ENCODE peak calls at places on chromosomes 11 and 22, in five cellular contexts. One of them, this sample, is unnamed.

GRCh38 chr11:11538277-11538960 is 83.4 kb downstream of the GALNT18 start:
- DNase-seq in mucosa of descending colon: no peak
- DNase-seq in cardiac muscle cell: peak; percentile 38
- DNase-seq in tibial nerve: no peak
- DNase-seq in Calu3: no peak
- DNase-seq in this sample: no peak

GRCh38 chr11:117197516-117198456 is 1.4 kb upstream of the TAGLN start:
- DNase-seq in Calu3: peak; percentile 14
- DNase-seq in tibial nerve: no peak
- DNase-seq in mucosa of descending colon: no peak
- DNase-seq in cardiac muscle cell: peak; percentile 60
- DNase-seq in this sample: no peak

GRCh38 chr11:117868088-117868487 is 8.4 kb downstream of the FXYD6 start:
- DNase-seq in mucosa of descending colon: no peak
- DNase-seq in cardiac muscle cell: no peak
- DNase-seq in tibial nerve: no peak
- DNase-seq in Calu3: no peak
- DNase-seq in this sample: no peak

GRCh38 chr11:2260491-2261364 is 9.7 kb downstream of the ASCL2 start:
- DNase-seq in Calu3: no peak
- DNase-seq in mucosa of descending colon: no peak
- DNase-seq in tibial nerve: no peak
- DNase-seq in cardiac muscle cell: no peak
- DNase-seq in this sample: no peak

GRCh38 chr11:67311556-67312082 is 8.3 kb downstream of the SSH3 start:
- DNase-seq in tibial nerve: no peak
- DNase-seq in Calu3: no peak
- DNase-seq in mucosa of descending colon: no peak
- DNase-seq in cardiac muscle cell: no peak
- DNase-seq in this sample: no peak

GRCh38 chr11:128040603-128041002 is 546.8 kb downstream of the ETS1 start:
- DNase-seq in Calu3: no peak
- DNase-seq in tibial nerve: no peak
- DNase-seq in cardiac muscle cell: no peak
- DNase-seq in mucosa of descending colon: no peak
- DNase-seq in this sample: no peak

GRCh38 chr11:103532133-103532788 is 423.0 kb downstream of the DYNC2H1 start:
- DNase-seq in tibial nerve: no peak
- DNase-seq in cardiac muscle cell: no peak
- DNase-seq in Calu3: no peak
- DNase-seq in mucosa of descending colon: no peak
- DNase-seq in this sample: no peak

GRCh38 chr11:132101861-132102260 is 731.4 kb downstream of the NTM start:
- DNase-seq in tibial nerve: no peak
- DNase-seq in Calu3: no peak
- DNase-seq in cardiac muscle cell: no peak
- DNase-seq in mucosa of descending colon: no peak
- DNase-seq in this sample: no peak

GRCh38 chr11:129435499-129436245 is 60.0 kb downstream of the BARX2 start:
- DNase-seq in cardiac muscle cell: no peak
- DNase-seq in mucosa of descending colon: no peak
- DNase-seq in Calu3: peak; percentile 44
- DNase-seq in tibial nerve: no peak
- DNase-seq in this sample: no peak

GRCh38 chr11:64885367-64886286 is 7.2 kb upstream of the EHD1 start:
- DNase-seq in Calu3: no peak
- DNase-seq in cardiac muscle cell: no peak
- DNase-seq in tibial nerve: no peak
- DNase-seq in mucosa of descending colon: no peak
- DNase-seq in this sample: no peak

GRCh38 chr22:49208768-49209252 is 618.9 kb downstream of the BRD1 start:
- DNase-seq in mucosa of descending colon: peak; percentile 12
- DNase-seq in tibial nerve: no peak
- DNase-seq in Calu3: no peak
- DNase-seq in cardiac muscle cell: peak; percentile 71
- DNase-seq in this sample: no peak

GRCh38 chr11:37134637-37135036 is 536.6 kb upstream of the RAG2 start:
- DNase-seq in cardiac muscle cell: no peak
- DNase-seq in mucosa of descending colon: no peak
- DNase-seq in Calu3: no peak
- DNase-seq in tibial nerve: no peak
- DNase-seq in this sample: no peak

GRCh38 chr11:75793966-75794365 is 21.0 kb upstream of the UVRAG start:
- DNase-seq in mucosa of descending colon: no peak
- DNase-seq in cardiac muscle cell: no peak
- DNase-seq in tibial nerve: no peak
- DNase-seq in Calu3: no peak
- DNase-seq in this sample: no peak

GRCh38 chr11:43987384-43988039 is 45.1 kb downstream of the C11orf96 start:
- DNase-seq in Calu3: peak; percentile 41
- DNase-seq in cardiac muscle cell: no peak
- DNase-seq in tibial nerve: peak; percentile 74
- DNase-seq in mucosa of descending colon: peak; percentile 84
- DNase-seq in this sample: peak; percentile 38

GRCh38 chr11:46315033-46315738 is 32.1 kb upstream of the DGKZ start:
- DNase-seq in mucosa of descending colon: no peak
- DNase-seq in tibial nerve: peak; percentile 52
- DNase-seq in Calu3: peak; percentile 78
- DNase-seq in cardiac muscle cell: peak; percentile 85
- DNase-seq in this sample: peak; percentile 76

GRCh38 chr11:10666976-10667892 is 26.3 kb downstream of the IRAG1 start:
- DNase-seq in cardiac muscle cell: no peak
- DNase-seq in Calu3: no peak
- DNase-seq in tibial nerve: no peak
- DNase-seq in mucosa of descending colon: no peak
- DNase-seq in this sample: no peak

GRCh38 chr11:135033545-135033944 is 621.5 kb upstream of the B3GAT1 start:
- DNase-seq in tibial nerve: no peak
- DNase-seq in mucosa of descending colon: no peak
- DNase-seq in Calu3: no peak
- DNase-seq in cardiac muscle cell: peak; percentile 80
- DNase-seq in this sample: no peak

GRCh38 chr11:2517386-2518064 is 72.7 kb downstream of the KCNQ1 start:
- DNase-seq in cardiac muscle cell: no peak
- DNase-seq in tibial nerve: peak; percentile 3
- DNase-seq in mucosa of descending colon: peak; percentile 37
- DNase-seq in Calu3: no peak
- DNase-seq in this sample: no peak

GRCh38 chr11:17581036-17581731 is 34.1 kb downstream of the OTOG start:
- DNase-seq in mucosa of descending colon: no peak
- DNase-seq in tibial nerve: no peak
- DNase-seq in cardiac muscle cell: no peak
- DNase-seq in Calu3: no peak
- DNase-seq in this sample: no peak

GRCh38 chr11:18393581-18394299 is 623 bp upstream of the LDHA start:
- DNase-seq in mucosa of descending colon: no peak
- DNase-seq in tibial nerve: no peak
- DNase-seq in cardiac muscle cell: peak; percentile 19
- DNase-seq in Calu3: no peak
- DNase-seq in this sample: no peak

GRCh38 chr11:94545641-94546470 is 2.1 kb downstream of the FUT4 start:
- DNase-seq in cardiac muscle cell: no peak
- DNase-seq in Calu3: no peak
- DNase-seq in tibial nerve: no peak
- DNase-seq in mucosa of descending colon: no peak
- DNase-seq in this sample: no peak

GRCh38 chr22:20602589-20603164 is 95.3 kb downstream of the MED15 start:
- DNase-seq in Calu3: no peak
- DNase-seq in tibial nerve: no peak
- DNase-seq in cardiac muscle cell: no peak
- DNase-seq in mucosa of descending colon: no peak
- DNase-seq in this sample: no peak

GRCh38 chr11:118438314-118438931 is 2.1 kb downstream of the KMT2A start:
- DNase-seq in mucosa of descending colon: no peak
- DNase-seq in cardiac muscle cell: peak; percentile 74
- DNase-seq in Calu3: peak; percentile 26
- DNase-seq in tibial nerve: no peak
- DNase-seq in this sample: no peak

GRCh38 chr11:57491371-57492061 is 24.0 kb downstream of the SLC43A1 start:
- DNase-seq in mucosa of descending colon: no peak
- DNase-seq in tibial nerve: no peak
- DNase-seq in cardiac muscle cell: peak; percentile 42
- DNase-seq in Calu3: peak; percentile 54
- DNase-seq in this sample: no peak

GRCh38 chr11:69689484-69690319 is 14.1 kb downstream of the FGF19 start:
- DNase-seq in Calu3: no peak
- DNase-seq in tibial nerve: no peak
- DNase-seq in mucosa of descending colon: no peak
- DNase-seq in cardiac muscle cell: no peak
- DNase-seq in this sample: no peak

GRCh38 chr11:62856333-62856910 is 17.0 kb upstream of the WDR74 start:
- DNase-seq in Calu3: no peak
- DNase-seq in cardiac muscle cell: no peak
- DNase-seq in mucosa of descending colon: no peak
- DNase-seq in tibial nerve: no peak
- DNase-seq in this sample: no peak

GRCh38 chr11:79028214-79028613 is 412.6 kb downstream of the TENM4 start:
- DNase-seq in Calu3: no peak
- DNase-seq in mucosa of descending colon: no peak
- DNase-seq in cardiac muscle cell: no peak
- DNase-seq in tibial nerve: no peak
- DNase-seq in this sample: no peak

GRCh38 chr11:23727821-23728220 is 769.0 kb upstream of the LUZP2 start:
- DNase-seq in tibial nerve: no peak
- DNase-seq in cardiac muscle cell: peak; percentile 27
- DNase-seq in mucosa of descending colon: no peak
- DNase-seq in Calu3: peak; percentile 19
- DNase-seq in this sample: no peak

GRCh38 chr11:71933141-71933933 is 4.5 kb downstream of the RNF121 start:
- DNase-seq in Calu3: no peak
- DNase-seq in mucosa of descending colon: no peak
- DNase-seq in tibial nerve: no peak
- DNase-seq in cardiac muscle cell: no peak
- DNase-seq in this sample: no peak

GRCh38 chr11:94946812-94947211 is 26.5 kb downstream of the CWC15 start:
- DNase-seq in cardiac muscle cell: no peak
- DNase-seq in Calu3: no peak
- DNase-seq in tibial nerve: no peak
- DNase-seq in mucosa of descending colon: no peak
- DNase-seq in this sample: no peak

GRCh38 chr22:23503736-23504440 is 76.2 kb downstream of the IGLL1 start:
- DNase-seq in cardiac muscle cell: no peak
- DNase-seq in mucosa of descending colon: no peak
- DNase-seq in tibial nerve: no peak
- DNase-seq in Calu3: no peak
- DNase-seq in this sample: no peak

GRCh38 chr11:11993814-11994213 is 14.6 kb downstream of the DKK3 start:
- DNase-seq in cardiac muscle cell: no peak
- DNase-seq in tibial nerve: no peak
- DNase-seq in mucosa of descending colon: no peak
- DNase-seq in Calu3: peak; percentile 40
- DNase-seq in this sample: no peak

GRCh38 chr11:80720295-80720694 is 1279.5 kb upstream of the TENM4 start:
- DNase-seq in tibial nerve: no peak
- DNase-seq in Calu3: no peak
- DNase-seq in cardiac muscle cell: no peak
- DNase-seq in mucosa of descending colon: no peak
- DNase-seq in this sample: no peak

GRCh38 chr11:43943357-43943930 is 1.0 kb downstream of the C11orf96 start:
- DNase-seq in cardiac muscle cell: peak; percentile 54
- DNase-seq in mucosa of descending colon: no peak
- DNase-seq in Calu3: no peak
- DNase-seq in tibial nerve: no peak
- DNase-seq in this sample: no peak

DNA sequence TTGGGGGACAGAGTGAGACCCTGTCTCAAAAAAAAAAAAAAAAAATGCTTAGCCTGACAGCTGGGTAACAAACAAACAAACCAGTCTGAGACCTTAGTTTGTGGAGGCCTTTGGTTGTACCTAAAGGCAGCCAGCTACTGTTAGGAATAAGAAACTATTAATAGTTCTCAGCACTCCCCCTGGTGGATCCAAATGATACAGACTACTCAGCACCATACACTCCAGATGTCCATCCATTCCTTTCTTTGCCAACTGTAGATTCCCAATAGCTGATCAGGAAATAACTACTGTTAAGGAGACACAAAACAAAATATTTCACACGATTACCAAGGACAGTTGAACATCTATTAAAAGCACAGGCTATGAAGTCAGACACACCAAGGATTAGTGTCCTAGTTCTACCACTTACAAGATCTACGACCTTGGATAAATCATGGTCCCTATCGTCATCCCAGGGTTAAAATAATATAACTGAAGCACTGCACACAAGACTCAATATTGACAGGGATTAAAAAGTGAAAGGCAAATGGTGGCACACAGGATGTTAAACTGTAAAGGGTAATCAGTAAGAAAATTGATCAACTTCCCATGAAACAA is 17.2 kb downstream of the CLDN25 start:
- DNase-seq in Calu3: peak; percentile 28
- DNase-seq in tibial nerve: no peak
- DNase-seq in mucosa of descending colon: no peak
- DNase-seq in cardiac muscle cell: peak; percentile 80
- DNase-seq in this sample: no peak
- TF ChIP-seq CTCF in Calu3: peak; percentile 27
- TF ChIP-seq CTCF in tibial nerve: peak; percentile 51
- TF ChIP-seq CTCF in mucosa of descending colon: peak; percentile 24
- TF ChIP-seq CTCF in cardiac muscle cell: peak; percentile 72
- TF ChIP-seq CTCF in this sample: no peak

GRCh38 chr11:74257934-74258553 is 53.4 kb downstream of the P4HA3 start:
- DNase-seq in mucosa of descending colon: no peak
- DNase-seq in Calu3: no peak
- DNase-seq in cardiac muscle cell: peak; percentile 13
- DNase-seq in tibial nerve: no peak
- DNase-seq in this sample: no peak
- TF ChIP-seq CTCF in mucosa of descending colon: no peak
- TF ChIP-seq CTCF in Calu3: no peak
- TF ChIP-seq CTCF in cardiac muscle cell: no peak
- TF ChIP-seq CTCF in tibial nerve: no peak
- TF ChIP-seq CTCF in this sample: no peak

GRCh38 chr11:119814766-119815165 is 85.8 kb upstream of the NECTIN1 start:
- DNase-seq in tibial nerve: no peak
- DNase-seq in Calu3: no peak
- DNase-seq in mucosa of descending colon: no peak
- DNase-seq in cardiac muscle cell: no peak
- DNase-seq in this sample: no peak
- TF ChIP-seq CTCF in tibial nerve: no peak
- TF ChIP-seq CTCF in Calu3: no peak
- TF ChIP-seq CTCF in mucosa of descending colon: no peak
- TF ChIP-seq CTCF in cardiac muscle cell: no peak
- TF ChIP-seq CTCF in this sample: no peak

DNA sequence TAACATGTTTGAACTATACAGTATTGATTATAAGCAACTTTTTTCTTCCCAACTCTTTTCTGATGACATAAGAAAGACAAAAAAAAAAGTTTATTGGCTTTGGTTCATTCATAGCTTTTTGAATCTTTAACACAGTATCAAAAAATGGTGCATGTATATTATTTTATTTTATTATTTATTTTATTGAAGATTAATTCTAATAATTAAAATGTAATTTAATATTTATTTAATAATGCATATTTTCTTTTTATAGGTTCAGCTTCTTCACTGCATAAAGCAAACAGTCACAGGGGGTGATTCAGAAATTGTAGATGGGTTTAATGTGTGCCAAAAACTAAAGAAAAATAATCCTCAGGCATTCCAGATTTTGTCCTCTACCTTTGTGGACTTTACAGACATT is 78.8 kb downstream of the BBOX1 start:
- DNase-seq in Calu3: no peak
- DNase-seq in cardiac muscle cell: no peak
- DNase-seq in mucosa of descending colon: no peak
- DNase-seq in tibial nerve: no peak
- DNase-seq in this sample: no peak
- TF ChIP-seq CTCF in Calu3: no peak
- TF ChIP-seq CTCF in cardiac muscle cell: no peak
- TF ChIP-seq CTCF in mucosa of descending colon: no peak
- TF ChIP-seq CTCF in tibial nerve: no peak
- TF ChIP-seq CTCF in this sample: no peak